ENCODE peak calls at places on chromosomes 6 and 20, in seven cellular contexts. One of them, this sample, is unnamed.

GRCh38 chr6:163438940-163439335 is 24.4 kb downstream of the QKI start:
- DNase-seq in sciatic nerve: peak; percentile 73
- DNase-seq in naive thymus-derived CD8-positive, alpha-beta T cell: peak; percentile 20
- DNase-seq in gastrocnemius medialis: peak; percentile 32
- DNase-seq in A549: no peak
- DNase-seq in T-helper 22 cell: peak; percentile 1
- DNase-seq in foreskin keratinocyte: no peak
- DNase-seq in this sample: peak; percentile 53

GRCh38 chr20:25277051-25277801 is 29.3 kb downstream of the PYGB start:
- DNase-seq in sciatic nerve: peak; percentile 45
- DNase-seq in naive thymus-derived CD8-positive, alpha-beta T cell: no peak
- DNase-seq in gastrocnemius medialis: peak; percentile 65
- DNase-seq in A549: no peak
- DNase-seq in T-helper 22 cell: no peak
- DNase-seq in foreskin keratinocyte: no peak
- DNase-seq in this sample: peak; percentile 80

GRCh38 chr6:138948780-138949179 is 39.3 kb downstream of the REPS1 start:
- DNase-seq in sciatic nerve: no peak
- DNase-seq in naive thymus-derived CD8-positive, alpha-beta T cell: no peak
- DNase-seq in gastrocnemius medialis: no peak
- DNase-seq in A549: no peak
- DNase-seq in T-helper 22 cell: no peak
- DNase-seq in foreskin keratinocyte: no peak
- DNase-seq in this sample: no peak

GRCh38 chr6:148997863-148998262 is 251.0 kb downstream of the UST start:
- DNase-seq in sciatic nerve: no peak
- DNase-seq in naive thymus-derived CD8-positive, alpha-beta T cell: no peak
- DNase-seq in gastrocnemius medialis: no peak
- DNase-seq in A549: no peak
- DNase-seq in T-helper 22 cell: no peak
- DNase-seq in foreskin keratinocyte: no peak
- DNase-seq in this sample: no peak

GRCh38 chr20:48613926-48614325 is 213.9 kb downstream of the PREX1 start:
- DNase-seq in sciatic nerve: peak; percentile 38
- DNase-seq in naive thymus-derived CD8-positive, alpha-beta T cell: no peak
- DNase-seq in gastrocnemius medialis: no peak
- DNase-seq in A549: no peak
- DNase-seq in T-helper 22 cell: no peak
- DNase-seq in foreskin keratinocyte: no peak
- DNase-seq in this sample: no peak

GRCh38 chr6:129967427-129967826 is 51.0 kb upstream of the L3MBTL3 start:
- DNase-seq in sciatic nerve: no peak
- DNase-seq in naive thymus-derived CD8-positive, alpha-beta T cell: no peak
- DNase-seq in gastrocnemius medialis: no peak
- DNase-seq in A549: no peak
- DNase-seq in T-helper 22 cell: no peak
- DNase-seq in foreskin keratinocyte: no peak
- DNase-seq in this sample: no peak

GRCh38 chr6:153858529-153858928 is 180.5 kb upstream of the OPRM1 start:
- DNase-seq in sciatic nerve: no peak
- DNase-seq in naive thymus-derived CD8-positive, alpha-beta T cell: no peak
- DNase-seq in gastrocnemius medialis: no peak
- DNase-seq in A549: no peak
- DNase-seq in T-helper 22 cell: no peak
- DNase-seq in foreskin keratinocyte: no peak
- DNase-seq in this sample: no peak

GRCh38 chr6:837380-837779 is 144.4 kb upstream of the EXOC2 start:
- DNase-seq in sciatic nerve: no peak
- DNase-seq in naive thymus-derived CD8-positive, alpha-beta T cell: no peak
- DNase-seq in gastrocnemius medialis: no peak
- DNase-seq in A549: peak; percentile 16
- DNase-seq in T-helper 22 cell: no peak
- DNase-seq in foreskin keratinocyte: no peak
- DNase-seq in this sample: no peak

GRCh38 chr6:78513856-78514255 is 353.5 kb upstream of the IRAK1BP1 start:
- DNase-seq in sciatic nerve: no peak
- DNase-seq in naive thymus-derived CD8-positive, alpha-beta T cell: no peak
- DNase-seq in gastrocnemius medialis: no peak
- DNase-seq in A549: no peak
- DNase-seq in T-helper 22 cell: no peak
- DNase-seq in foreskin keratinocyte: no peak
- DNase-seq in this sample: no peak

GRCh38 chr20:1513801-1514200 is 22.6 kb upstream of the SIRPB2 start:
- DNase-seq in sciatic nerve: no peak
- DNase-seq in naive thymus-derived CD8-positive, alpha-beta T cell: no peak
- DNase-seq in gastrocnemius medialis: no peak
- DNase-seq in A549: no peak
- DNase-seq in T-helper 22 cell: no peak
- DNase-seq in foreskin keratinocyte: no peak
- DNase-seq in this sample: no peak

GRCh38 chr20:58010186-58010585 is 218.3 kb downstream of the ANKRD60 start:
- DNase-seq in sciatic nerve: peak; percentile 38
- DNase-seq in naive thymus-derived CD8-positive, alpha-beta T cell: no peak
- DNase-seq in gastrocnemius medialis: no peak
- DNase-seq in A549: no peak
- DNase-seq in T-helper 22 cell: no peak
- DNase-seq in foreskin keratinocyte: no peak
- DNase-seq in this sample: no peak

GRCh38 chr20:2692886-2693285 is 306 bp downstream of the EBF4 start:
- DNase-seq in sciatic nerve: no peak
- DNase-seq in naive thymus-derived CD8-positive, alpha-beta T cell: peak; percentile 35
- DNase-seq in gastrocnemius medialis: no peak
- DNase-seq in A549: peak; percentile 33
- DNase-seq in T-helper 22 cell: peak; percentile 19
- DNase-seq in foreskin keratinocyte: no peak
- DNase-seq in this sample: peak; percentile 3

GRCh38 chr20:51562334-51563140 is 20.0 kb upstream of the NFATC2 start:
- DNase-seq in sciatic nerve: peak; percentile 93
- DNase-seq in naive thymus-derived CD8-positive, alpha-beta T cell: no peak
- DNase-seq in gastrocnemius medialis: peak; percentile 41
- DNase-seq in A549: peak; percentile 65
- DNase-seq in T-helper 22 cell: no peak
- DNase-seq in foreskin keratinocyte: peak; percentile 46
- DNase-seq in this sample: peak; percentile 39